ENCODE peak calls at places on chromosome 5, in eight cellular contexts. A is bronchial epithelial cell, D is choroid plexus epithelial cell, F is RWPE1, C is left lung, J is osteocyte, U is fibroblast of lung, Y is cardiac muscle cell. L is an unnamed sample.

GRCh38 chr5:91490340-91490739 is 107.2 kb upstream of the ARRDC3 start:
- DNase-seq in A (no peak), D (no peak), F (no peak), C (no peak), J (no peak), U (no peak), Y (no peak), L (no peak)

GRCh38 chr5:136631176-136631575 is 265.8 kb upstream of the TRPC7 start:
- DNase-seq in A (peak; percentile 54), D (peak; percentile 41), F (no peak), C (no peak), J (no peak), U (peak; percentile 41), Y (no peak), L (no peak)

GRCh38 chr5:24742334-24742733 is 97.6 kb upstream of the CDH10 start:
- DNase-seq in A (no peak), D (no peak), F (no peak), C (no peak), J (no peak), U (peak; percentile 77), Y (no peak), L (no peak)

GRCh38 chr5:168587987-168588386 is 8.8 kb upstream of the PANK3 start:
- DNase-seq in A (no peak), D (no peak), F (no peak), C (no peak), J (no peak), U (no peak), Y (no peak), L (no peak)

GRCh38 chr5:76606665-76607064 is 16.5 kb downstream of the F2RL2 start:
- DNase-seq in A (no peak), D (no peak), F (no peak), C (no peak), J (no peak), U (no peak), Y (no peak), L (no peak)

GRCh38 chr5:124957063-124957462 is 210.6 kb upstream of the ZNF608 start:
- DNase-seq in A (no peak), D (no peak), F (no peak), C (no peak), J (no peak), U (no peak), Y (no peak), L (no peak)

GRCh38 chr5:134543820-134544692 is 18.6 kb downstream of the JADE2 start:
- DNase-seq in A (no peak), D (no peak), F (no peak), C (no peak), J (no peak), U (no peak), Y (no peak), L (no peak)

GRCh38 chr5:176659440-176659839 is 12.2 kb downstream of the TSPAN17 start:
- DNase-seq in A (no peak), D (no peak), F (no peak), C (no peak), J (no peak), U (no peak), Y (no peak), L (no peak)

GRCh38 chr5:151093476-151093889 is 12.6 kb upstream of the TNIP1 start:
- DNase-seq in A (peak; percentile 96), D (peak; percentile 95), F (peak; percentile 94), C (no peak), J (no peak), U (peak; percentile 93), Y (no peak), L (peak; percentile 97)

GRCh38 chr5:159182691-159183090 is 26.7 kb downstream of the RNF145 start:
- DNase-seq in A (peak; percentile 36), D (peak; percentile 61), F (no peak), C (no peak), J (no peak), U (peak; percentile 57), Y (no peak), L (no peak)

GRCh38 chr5:166031926-166032325 is 2259.5 kb upstream of the WWC1 start:
- DNase-seq in A (peak; percentile 22), D (no peak), F (peak; percentile 67), C (no peak), J (no peak), U (no peak), Y (no peak), L (no peak)

DNA sequence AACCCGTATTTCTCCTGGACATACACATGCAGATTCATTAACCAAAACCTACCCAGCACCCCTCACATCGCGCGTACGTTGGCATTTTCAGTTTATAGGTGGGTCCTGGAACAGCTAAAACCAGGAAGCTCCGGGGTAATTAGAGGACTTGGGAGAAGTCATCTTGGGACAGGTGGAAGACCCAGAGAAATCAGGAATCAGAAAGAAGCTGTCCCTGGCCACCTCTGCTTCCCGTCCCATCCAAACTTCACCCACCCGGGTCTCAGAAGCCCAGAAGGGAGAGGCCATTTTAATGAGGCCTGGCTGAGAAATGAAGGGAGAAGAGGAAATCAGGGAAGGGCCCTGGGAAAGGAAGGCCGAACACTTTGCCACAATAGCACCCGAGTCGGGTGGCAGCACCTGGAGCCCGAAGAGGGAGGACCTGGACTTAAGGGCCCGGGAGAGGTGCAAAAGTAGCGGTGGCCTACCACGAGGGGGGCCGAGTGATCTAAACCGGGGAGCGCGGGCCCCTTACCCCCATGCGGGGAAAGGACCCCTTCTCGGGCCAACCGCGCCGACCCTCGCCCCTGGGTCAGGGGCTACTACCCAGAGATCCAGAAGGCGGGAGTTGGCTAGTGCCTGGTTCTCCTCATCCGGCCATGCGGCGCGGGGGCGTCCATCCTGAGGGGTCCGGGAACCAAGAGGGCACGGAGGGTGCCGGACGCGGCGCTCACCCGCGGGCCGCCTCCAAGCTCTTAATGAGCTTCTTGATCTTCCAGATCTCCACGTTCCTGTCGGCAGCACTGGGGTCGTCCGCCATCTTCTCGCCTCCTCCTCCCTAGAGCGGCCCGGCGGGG is 698 bp downstream of the ETF1 start:
- DNase-seq in A (no peak), D (no peak), F (no peak), C (no peak), J (no peak), U (peak; percentile 10), Y (no peak), L (no peak)
- TF ChIP-seq CTCF in A (no peak), D (no peak), F (no peak), C (no peak), J (no peak), U (no peak), Y (no peak), L (no peak)

DNA sequence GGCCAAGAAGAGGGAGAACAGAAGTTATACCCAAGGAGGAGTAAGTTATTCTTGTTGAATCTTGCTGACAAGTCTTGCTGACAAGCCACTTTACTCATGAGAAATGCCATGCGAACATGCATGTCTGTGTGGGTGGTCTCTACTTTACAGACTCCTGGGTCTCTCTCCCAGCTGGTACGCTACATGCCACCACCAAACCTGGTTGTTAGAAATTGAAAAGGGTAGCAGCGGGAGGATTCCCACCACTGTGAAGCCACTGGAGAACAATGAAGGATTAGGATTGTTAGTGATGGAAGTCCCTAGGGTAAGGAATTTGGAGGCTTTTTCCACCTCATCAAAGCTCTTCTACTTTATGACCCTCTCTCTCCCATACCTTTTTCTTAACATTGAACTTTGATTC is 53.6 kb upstream of the GABRB2 start:
- DNase-seq in A (no peak), D (no peak), F (no peak), C (no peak), J (no peak), U (no peak), Y (peak; percentile 58), L (no peak)
- TF ChIP-seq CTCF in A (no peak), D (no peak), F (no peak), C (no peak), J (no peak), U (no peak), Y (no peak), L (no peak)

DNA sequence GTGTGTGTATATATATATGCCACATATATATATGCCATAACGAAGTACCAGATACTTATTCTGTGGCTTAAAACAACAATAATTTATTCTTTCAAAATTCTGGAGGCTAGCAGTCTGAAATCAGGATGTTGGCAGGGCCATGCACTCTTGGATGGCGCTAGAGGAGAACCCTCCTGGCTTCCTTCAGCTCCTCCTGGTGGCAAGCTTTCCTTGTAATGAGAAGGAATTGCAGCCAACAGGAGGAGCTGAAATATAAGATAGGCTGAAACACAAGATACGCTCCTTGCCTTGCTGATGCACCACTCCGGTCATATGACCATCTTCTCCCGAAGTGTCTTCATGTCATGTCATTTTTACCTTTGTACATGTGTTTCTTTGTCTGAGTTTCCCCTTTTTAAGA is 368.1 kb upstream of the CTNND2 start:
- DNase-seq in A (no peak), D (no peak), F (no peak), C (no peak), J (no peak), U (peak; percentile 1), Y (peak; percentile 2), L (no peak)
- TF ChIP-seq CTCF in A (no peak), D (no peak), F (no peak), C (no peak), J (peak; percentile 25), U (no peak), Y (no peak), L (no peak)

DNA sequence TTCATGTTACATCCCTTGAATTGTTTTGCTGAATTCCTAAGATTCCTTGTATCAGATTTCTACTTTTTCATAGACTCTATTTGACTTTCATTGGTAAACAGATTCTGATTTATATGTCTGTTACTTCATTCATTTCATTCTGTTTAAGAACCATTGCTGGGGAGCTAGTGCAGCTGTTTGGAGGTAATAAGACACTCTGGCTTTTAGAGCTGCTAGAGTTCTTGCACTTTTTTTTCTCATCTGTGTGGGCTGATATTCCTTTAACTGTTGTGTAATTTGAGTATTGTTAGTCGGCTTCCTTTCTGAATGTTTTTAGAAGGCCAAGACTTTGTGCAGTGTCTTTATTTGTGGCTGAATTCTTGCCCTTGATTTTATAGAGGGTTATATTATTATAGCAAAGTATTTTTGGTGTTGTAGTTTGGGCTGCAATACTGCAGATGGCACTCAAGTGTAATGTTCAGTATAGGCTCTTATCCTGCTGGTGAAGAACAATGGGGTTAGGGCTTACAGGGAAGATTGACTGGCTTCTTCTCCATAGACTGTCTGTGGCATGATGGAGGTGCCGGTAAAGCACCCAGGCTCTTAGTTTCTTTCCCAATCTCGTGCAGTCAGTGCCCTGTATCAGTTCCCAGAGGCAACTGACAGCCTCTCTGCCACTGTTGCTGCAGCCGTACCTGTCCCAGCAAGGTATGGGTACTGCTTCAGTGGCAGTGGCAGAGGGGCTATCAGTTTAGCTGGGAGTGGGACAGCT is 162.2 kb downstream of the OXCT1 start:
- DNase-seq in A (peak; percentile 46), D (peak; percentile 84), F (peak; percentile 31), C (no peak), J (no peak), U (peak; percentile 41), Y (peak; percentile 17), L (peak; percentile 56)
- TF ChIP-seq CTCF in A (peak; percentile 60), D (peak; percentile 77), F (peak; percentile 31), C (no peak), J (peak; percentile 58), U (peak; percentile 74), Y (peak; percentile 67), L (peak; percentile 77)

GRCh38 chr5:10689391-10690081 is 71.5 kb downstream of the DAP start:
- DNase-seq in A (no peak), D (peak; percentile 59), F (no peak), C (no peak), J (no peak), U (peak; percentile 64), Y (peak; percentile 46), L (peak; percentile 75)
- TF ChIP-seq CTCF in A (peak; percentile 38), D (peak; percentile 61), F (no peak), C (no peak), J (peak; percentile 31), U (peak; percentile 34), Y (peak; percentile 37), L (peak; percentile 68)

DNA sequence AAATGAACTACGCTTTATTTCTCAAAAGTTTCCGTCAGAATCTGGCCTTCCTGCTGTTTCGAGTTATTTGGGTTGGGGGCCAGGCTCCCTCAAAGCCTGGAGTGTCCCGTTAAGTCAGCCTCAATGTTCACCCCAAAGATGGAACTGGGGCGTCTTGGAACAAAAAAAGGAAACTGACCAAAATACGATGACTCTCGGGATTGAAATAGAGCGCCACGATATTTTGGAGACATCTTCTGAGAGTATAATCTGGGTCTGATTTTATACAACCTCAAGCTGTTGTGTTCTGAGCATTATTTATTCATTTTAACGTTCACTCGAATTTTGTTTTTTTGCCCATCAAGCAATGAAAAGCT is 28.1 kb downstream of the TLX3 start:
- DNase-seq in A (no peak), D (no peak), F (no peak), C (no peak), J (no peak), U (no peak), Y (no peak), L (no peak)
- TF ChIP-seq CTCF in A (no peak), D (no peak), F (peak; percentile 35), C (no peak), J (no peak), U (no peak), Y (no peak), L (peak; percentile 23)

L was measured in HFFc6.